ENCODE peak calls at places on chromosomes 7 and 10, in four cellular contexts. I is mucosa of descending colon; X is activated naive CD8-positive, alpha-beta T cell treated with anti-CD3 and anti-CD28 coated beads, Interleukin-2, amount 50 U/mL, for 24 hours; J is CD8-positive, alpha-beta T cell. H is an unnamed sample.

GRCh38 chr10:1109795-1110673 is 53.8 kb downstream of the WDR37 start:
- ATAC-seq in I (peak), X (peak), J (peak), H (peak)

GRCh38 chr7:2794836-2795636 is 49.1 kb downstream of the GNA12 start:
- ATAC-seq in I (no peak), X (no peak), J (no peak), H (no peak)

GRCh38 chr10:72009430-72010081 is 45.4 kb downstream of the CHST3 start:
- ATAC-seq in I (peak), X (no peak), J (no peak), H (peak)

GRCh38 chr7:78953726-78954363 is 499.6 kb downstream of the MAGI2 start:
- ATAC-seq in I (no peak), X (no peak), J (no peak), H (no peak)

GRCh38 chr7:158824028-158824427 is 5.3 kb downstream of the ESYT2 start:
- ATAC-seq in I (peak), X (peak), J (peak), H (no peak)

GRCh38 chr7:86469680-86470295 is 173.9 kb upstream of the GRM3 start:
- ATAC-seq in I (peak), X (peak), J (no peak), H (peak)

GRCh38 chr7:25727446-25727845 is 424.6 kb upstream of the NFE2L3 start:
- ATAC-seq in I (no peak), X (no peak), J (no peak), H (no peak)

GRCh38 chr7:75621124-75621523 is 117.6 kb downstream of the HIP1 start:
- ATAC-seq in I (no peak), X (no peak), J (no peak), H (no peak)

GRCh38 chr10:44295619-44296222 is 89.2 kb downstream of the CXCL12 start:
- ATAC-seq in I (no peak), X (no peak), J (no peak), H (no peak)

GRCh38 chr7:138316421-138317043 is 143.5 kb upstream of the TRIM24 start:
- ATAC-seq in I (no peak), X (no peak), J (no peak), H (no peak)

GRCh38 chr10:13983035-13983434 is 347.7 kb downstream of the FRMD4A start:
- ATAC-seq in I (no peak), X (no peak), J (no peak), H (no peak)

GRCh38 chr10:61639952-61640351 is 22.8 kb upstream of the CABCOCO1 start:
- ATAC-seq in I (no peak), X (no peak), J (no peak), H (no peak)

GRCh38 chr7:44953156-44953555 is 25.7 kb downstream of the MYO1G start:
- ATAC-seq in I (no peak), X (no peak), J (no peak), H (no peak)

GRCh38 chr7:33495207-33495606 is 365.8 kb downstream of the BBS9 start:
- ATAC-seq in I (no peak), X (no peak), J (no peak), H (no peak)

GRCh38 chr7:32250494-32251260 is 180.5 kb upstream of the PDE1C start:
- ATAC-seq in I (no peak), X (no peak), J (no peak), H (no peak)

GRCh38 chr7:105402221-105403095 is 13.7 kb upstream of the SRPK2 start:
- ATAC-seq in I (no peak), X (peak), J (no peak), H (no peak)

GRCh38 chr7:95545007-95545615 is 51.2 kb downstream of the PDK4 start:
- ATAC-seq in I (peak), X (no peak), J (no peak), H (peak)

GRCh38 chr10:59945991-59946390 is 39.6 kb upstream of the CCDC6 start:
- ATAC-seq in I (no peak), X (no peak), J (no peak), H (no peak)

GRCh38 chr7:5636914-5637313 is 144.5 kb downstream of the RNF216 start:
- ATAC-seq in I (peak), X (no peak), J (no peak), H (peak)